ENCODE peak calls at places on chromosomes 16 and 17, in five cellular contexts. One of them, this sample, is unnamed.

GRCh38 chr16:69127966-69128510 is 4.3 kb downstream of the CHTF8 start:
- DNase-seq in M059J: no peak
- DNase-seq in stimulated activated naive B cell treated with anti-CD40 and anti-IgM and Interleukin-4, amounts not matched to agents 10 μg/mL and 1 μg/mL and 100 μg/mL, for 72 hours: no peak
- DNase-seq in prostate gland: no peak
- DNase-seq in RCC 7860: no peak
- DNase-seq in this sample: no peak

GRCh38 chr17:78197147-78197830 is 10.1 kb downstream of the AFMID start:
- DNase-seq in stimulated activated naive B cell treated with anti-CD40 and anti-IgM and Interleukin-4, amounts not matched to agents 10 μg/mL and 1 μg/mL and 100 μg/mL, for 72 hours: no peak
- DNase-seq in M059J: no peak
- DNase-seq in RCC 7860: no peak
- DNase-seq in prostate gland: no peak
- DNase-seq in this sample: no peak

GRCh38 chr16:54928421-54929089 is 2.1 kb upstream of the IRX5 start:
- DNase-seq in RCC 7860: peak; percentile 67
- DNase-seq in stimulated activated naive B cell treated with anti-CD40 and anti-IgM and Interleukin-4, amounts not matched to agents 10 μg/mL and 1 μg/mL and 100 μg/mL, for 72 hours: no peak
- DNase-seq in M059J: peak; percentile 81
- DNase-seq in prostate gland: peak; percentile 78
- DNase-seq in this sample: peak; percentile 73

GRCh38 chr16:22948603-22949368 is 134.8 kb downstream of the HS3ST2 start:
- DNase-seq in prostate gland: peak; percentile 48
- DNase-seq in M059J: peak; percentile 70
- DNase-seq in RCC 7860: peak; percentile 47
- DNase-seq in stimulated activated naive B cell treated with anti-CD40 and anti-IgM and Interleukin-4, amounts not matched to agents 10 μg/mL and 1 μg/mL and 100 μg/mL, for 72 hours: peak; percentile 61
- DNase-seq in this sample: peak; percentile 54

GRCh38 chr17:28325221-28325620 is 6.2 kb downstream of the TMEM97 start:
- DNase-seq in RCC 7860: no peak
- DNase-seq in M059J: no peak
- DNase-seq in stimulated activated naive B cell treated with anti-CD40 and anti-IgM and Interleukin-4, amounts not matched to agents 10 μg/mL and 1 μg/mL and 100 μg/mL, for 72 hours: no peak
- DNase-seq in prostate gland: no peak
- DNase-seq in this sample: no peak

GRCh38 chr16:30096105-30096861 is at the start of gene YPEL3:
- DNase-seq in RCC 7860: peak; percentile 25
- DNase-seq in stimulated activated naive B cell treated with anti-CD40 and anti-IgM and Interleukin-4, amounts not matched to agents 10 μg/mL and 1 μg/mL and 100 μg/mL, for 72 hours: peak; percentile 83
- DNase-seq in prostate gland: peak; percentile 94
- DNase-seq in M059J: peak; percentile 82
- DNase-seq in this sample: peak; percentile 87

GRCh38 chr17:81019563-81020442 is 15.1 kb upstream of the BAIAP2 start:
- DNase-seq in RCC 7860: no peak
- DNase-seq in stimulated activated naive B cell treated with anti-CD40 and anti-IgM and Interleukin-4, amounts not matched to agents 10 μg/mL and 1 μg/mL and 100 μg/mL, for 72 hours: no peak
- DNase-seq in prostate gland: no peak
- DNase-seq in M059J: no peak
- DNase-seq in this sample: no peak

GRCh38 chr17:46182961-46183360 is 10.3 kb downstream of the KANSL1 start:
- DNase-seq in M059J: no peak
- DNase-seq in RCC 7860: no peak
- DNase-seq in stimulated activated naive B cell treated with anti-CD40 and anti-IgM and Interleukin-4, amounts not matched to agents 10 μg/mL and 1 μg/mL and 100 μg/mL, for 72 hours: no peak
- DNase-seq in prostate gland: no peak
- DNase-seq in this sample: no peak

GRCh38 chr16:84928679-84929420 is 82.5 kb downstream of the ZDHHC7 start:
- DNase-seq in stimulated activated naive B cell treated with anti-CD40 and anti-IgM and Interleukin-4, amounts not matched to agents 10 μg/mL and 1 μg/mL and 100 μg/mL, for 72 hours: no peak
- DNase-seq in RCC 7860: no peak
- DNase-seq in M059J: peak; percentile 16
- DNase-seq in prostate gland: no peak
- DNase-seq in this sample: peak; percentile 40

GRCh38 chr16:86676216-86676800 is 98.0 kb downstream of the FOXL1 start:
- DNase-seq in stimulated activated naive B cell treated with anti-CD40 and anti-IgM and Interleukin-4, amounts not matched to agents 10 μg/mL and 1 μg/mL and 100 μg/mL, for 72 hours: no peak
- DNase-seq in prostate gland: no peak
- DNase-seq in M059J: peak; percentile 89
- DNase-seq in RCC 7860: peak; percentile 91
- DNase-seq in this sample: peak; percentile 83

This sample was measured in EL.